ENCODE peak calls at places on chromosomes 5 and 9, in ten cellular contexts. One of them, this sample, is unnamed.

GRCh38 chr5:95022967-95023695 is 261.8 kb downstream of the MCTP1 start:
- DNase-seq in HS-27A: no peak
- DNase-seq in tibial nerve: no peak
- DNase-seq in ELR: peak; percentile 58
- DNase-seq in HEK293T: no peak
- DNase-seq in EH: no peak
- DNase-seq in GM13977: no peak
- DNase-seq in AG10803: no peak
- DNase-seq in cardiac fibroblast: no peak
- DNase-seq in astrocyte of the spinal cord: peak; percentile 15
- DNase-seq in this sample: no peak

GRCh38 chr9:112870556-112870955 is 20.1 kb downstream of the SLC46A2 start:
- DNase-seq in HS-27A: no peak
- DNase-seq in tibial nerve: no peak
- DNase-seq in ELR: no peak
- DNase-seq in HEK293T: no peak
- DNase-seq in EH: no peak
- DNase-seq in GM13977: no peak
- DNase-seq in AG10803: no peak
- DNase-seq in cardiac fibroblast: no peak
- DNase-seq in astrocyte of the spinal cord: no peak
- DNase-seq in this sample: no peak

GRCh38 chr5:65856520-65856919 is 69.9 kb upstream of the ERBIN start:
- DNase-seq in HS-27A: no peak
- DNase-seq in tibial nerve: no peak
- DNase-seq in ELR: no peak
- DNase-seq in HEK293T: no peak
- DNase-seq in EH: no peak
- DNase-seq in GM13977: no peak
- DNase-seq in AG10803: no peak
- DNase-seq in cardiac fibroblast: no peak
- DNase-seq in astrocyte of the spinal cord: no peak
- DNase-seq in this sample: no peak

GRCh38 chr9:112180387-112180881 is 5.3 kb upstream of the SUSD1 start:
- DNase-seq in HS-27A: no peak
- DNase-seq in tibial nerve: no peak
- DNase-seq in ELR: peak; percentile 31
- DNase-seq in HEK293T: no peak
- DNase-seq in EH: peak; percentile 56
- DNase-seq in GM13977: peak; percentile 66
- DNase-seq in AG10803: peak; percentile 65
- DNase-seq in cardiac fibroblast: no peak
- DNase-seq in astrocyte of the spinal cord: no peak
- DNase-seq in this sample: no peak

GRCh38 chr9:129138144-129138462 is 26.9 kb downstream of the PTPA start:
- DNase-seq in HS-27A: no peak
- DNase-seq in tibial nerve: no peak
- DNase-seq in ELR: no peak
- DNase-seq in HEK293T: no peak
- DNase-seq in EH: no peak
- DNase-seq in GM13977: no peak
- DNase-seq in AG10803: peak; percentile 36
- DNase-seq in cardiac fibroblast: no peak
- DNase-seq in astrocyte of the spinal cord: no peak
- DNase-seq in this sample: no peak

GRCh38 chr5:126847318-126848221 is 70.6 kb downstream of the LMNB1 start:
- DNase-seq in HS-27A: no peak
- DNase-seq in tibial nerve: no peak
- DNase-seq in ELR: no peak
- DNase-seq in HEK293T: no peak
- DNase-seq in EH: no peak
- DNase-seq in GM13977: no peak
- DNase-seq in AG10803: no peak
- DNase-seq in cardiac fibroblast: peak; percentile 50
- DNase-seq in astrocyte of the spinal cord: no peak
- DNase-seq in this sample: no peak

GRCh38 chr9:87664153-87665060 is 61.5 kb upstream of the CTSL start:
- DNase-seq in HS-27A: no peak
- DNase-seq in tibial nerve: no peak
- DNase-seq in ELR: no peak
- DNase-seq in HEK293T: no peak
- DNase-seq in EH: no peak
- DNase-seq in GM13977: no peak
- DNase-seq in AG10803: no peak
- DNase-seq in cardiac fibroblast: no peak
- DNase-seq in astrocyte of the spinal cord: no peak
- DNase-seq in this sample: no peak

GRCh38 chr5:10921176-10921575 is 160.1 kb upstream of the DAP start:
- DNase-seq in HS-27A: no peak
- DNase-seq in tibial nerve: no peak
- DNase-seq in ELR: no peak
- DNase-seq in HEK293T: no peak
- DNase-seq in EH: no peak
- DNase-seq in GM13977: no peak
- DNase-seq in AG10803: no peak
- DNase-seq in cardiac fibroblast: no peak
- DNase-seq in astrocyte of the spinal cord: no peak
- DNase-seq in this sample: no peak

GRCh38 chr5:178861627-178862026 is 1.9 kb downstream of the ZNF354B start:
- DNase-seq in HS-27A: no peak
- DNase-seq in tibial nerve: no peak
- DNase-seq in ELR: no peak
- DNase-seq in HEK293T: no peak
- DNase-seq in EH: no peak
- DNase-seq in GM13977: no peak
- DNase-seq in AG10803: no peak
- DNase-seq in cardiac fibroblast: no peak
- DNase-seq in astrocyte of the spinal cord: no peak
- DNase-seq in this sample: no peak

GRCh38 chr9:120524852-120525251 is 55.1 kb downstream of the CDK5RAP2 start:
- DNase-seq in HS-27A: no peak
- DNase-seq in tibial nerve: no peak
- DNase-seq in ELR: no peak
- DNase-seq in HEK293T: no peak
- DNase-seq in EH: no peak
- DNase-seq in GM13977: no peak
- DNase-seq in AG10803: no peak
- DNase-seq in cardiac fibroblast: no peak
- DNase-seq in astrocyte of the spinal cord: no peak
- DNase-seq in this sample: no peak

This sample was measured in Peyer's patch.